ENCODE peak calls at places on chromosomes 5 and 9, in four cellular contexts. O, Q, F and R are unnamed samples.

GRCh38 chr5:85500869-85501268 is 1116.2 kb upstream of the EDIL3 start:
- DNase-seq in O (no peak), Q (no peak), F (no peak), R (no peak)

GRCh38 chr5:164002653-164003052 is 497.2 kb downstream of the MAT2B start:
- DNase-seq in O (no peak), Q (no peak), F (no peak), R (no peak)

GRCh38 chr5:68229416-68229815 is 13.9 kb downstream of the PIK3R1 start:
- DNase-seq in O (no peak), Q (no peak), F (no peak), R (no peak)

GRCh38 chr5:108878756-108879155 is 131.1 kb downstream of the FER start:
- DNase-seq in O (no peak), Q (no peak), F (no peak), R (no peak)

GRCh38 chr9:108386859-108387384 is 468.9 kb downstream of the ACTL7B start:
- DNase-seq in O (no peak), Q (no peak), F (no peak), R (no peak)

GRCh38 chr9:132069046-132069898 is 10.4 kb downstream of the MED27 start:
- DNase-seq in O (no peak), Q (no peak), F (no peak), R (no peak)

GRCh38 chr9:17528859-17529258 is 50.0 kb upstream of the SH3GL2 start:
- DNase-seq in O (no peak), Q (no peak), F (no peak), R (no peak)

GRCh38 chr5:145056805-145057204 is 778.3 kb downstream of the PRELID2 start:
- DNase-seq in O (no peak), Q (no peak), F (no peak), R (no peak)

GRCh38 chr9:115360122-115360521 is 242.2 kb upstream of the TNC start:
- DNase-seq in O (no peak), Q (no peak), F (no peak), R (no peak)

GRCh38 chr5:178324481-178325310 is 92.1 kb upstream of the PHYKPL start:
- DNase-seq in O (no peak), Q (no peak), F (no peak), R (no peak)

GRCh38 chr9:71911908-71912325 is 478 bp downstream of the C9orf85 start:
- DNase-seq in O (no peak), Q (no peak), F (no peak), R (no peak)

GRCh38 chr9:76621011-76621410 is 143.2 kb upstream of the PCA3 start:
- DNase-seq in O (no peak), Q (no peak), F (no peak), R (no peak)

GRCh38 chr9:89317282-89317681 is 1.0 kb upstream of the SECISBP2 start:
- DNase-seq in O (no peak), Q (no peak), F (no peak), R (no peak)

GRCh38 chr5:5340206-5340729 is 82.2 kb upstream of the ICE1 start:
- DNase-seq in O (peak; percentile 90), Q (peak; percentile 22), F (no peak), R (no peak)

GRCh38 chr9:94909250-94909894 is 182.9 kb downstream of the AOPEP start:
- DNase-seq in O (no peak), Q (no peak), F (no peak), R (no peak)

GRCh38 chr9:18632624-18633407 is 158.9 kb downstream of the ADAMTSL1 start:
- DNase-seq in O (peak; percentile 46), Q (peak; percentile 23), F (peak; percentile 9), R (no peak)

GRCh38 chr5:181200816-181201215 is 4.2 kb downstream of the TRIM7 start:
- DNase-seq in O (no peak), Q (no peak), F (no peak), R (no peak)

GRCh38 chr9:22098636-22099332 is 89.7 kb upstream of the CDKN2B start:
- DNase-seq in O (peak; percentile 46), Q (no peak), F (no peak), R (no peak)

GRCh38 chr9:116323012-116323411 is 169.4 kb downstream of the PAPPA start:
- DNase-seq in O (peak; percentile 25), Q (no peak), F (no peak), R (no peak)

GRCh38 chr9:90815183-90815943 is 13.7 kb downstream of the SYK start:
- DNase-seq in O (no peak), Q (no peak), F (no peak), R (no peak)
- H3K4me3 ChIP-seq in O (no peak overlapping the region), Q (no peak overlapping the region), F (no peak overlapping the region), R (no peak overlapping the region)

GRCh38 chr5:11069041-11069440 is 308.0 kb upstream of the DAP start:
- DNase-seq in O (no peak), Q (no peak), F (no peak), R (no peak)
- H3K27me3 ChIP-seq in O (no peaks in the 10 kb centered on the region), Q (no peaks in the 10 kb centered on the region), F (no peaks in the 10 kb centered on the region), R (no peaks in the 10 kb centered on the region)

GRCh38 chr9:20170122-20170521 is 381.3 kb upstream of the SLC24A2 start:
- DNase-seq in O (no peak), Q (no peak), F (no peak), R (no peak)
- H3K9me3 ChIP-seq in O (no peaks in the 10 kb centered on the region), Q (peaks cover 17% of the 10 kb centered on the region), F (no peaks in the 10 kb centered on the region), R (peaks cover 5% of the 10 kb centered on the region)

DNA sequence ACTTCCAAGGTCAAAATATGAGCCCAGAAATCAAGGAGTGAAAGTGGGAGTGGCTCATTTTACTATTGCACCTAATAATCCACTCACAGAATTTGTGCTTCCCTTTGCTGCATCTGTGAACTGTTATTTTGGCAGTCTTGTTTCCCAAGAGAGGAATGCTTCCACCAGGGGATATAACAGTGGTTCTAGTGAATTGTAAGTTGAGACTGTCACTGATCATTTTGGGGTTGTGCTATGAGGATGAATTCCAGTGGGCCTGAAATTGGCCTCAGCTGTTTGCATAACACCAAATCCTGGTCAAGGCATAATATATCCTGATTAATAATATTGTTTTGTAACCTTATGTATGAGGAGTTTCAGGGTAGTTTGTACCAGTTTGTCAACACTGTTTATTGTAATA is 14.4 kb downstream of the FAM200C start:
- DNase-seq in O (no peak), Q (no peak), F (no peak), R (no peak)
- H3K4me3 ChIP-seq in O (no peak overlapping the region), Q (no peak overlapping the region), F (no peak overlapping the region), R (no peak overlapping the region)

GRCh38 chr9:134970719-134971118 is 53.0 kb upstream of the FCN1 start:
- DNase-seq in O (no peak), Q (no peak), F (no peak), R (no peak)
- H3K27me3 ChIP-seq in O (peaks cover 16% of the 10 kb centered on the region), Q (no peaks in the 10 kb centered on the region), F (peaks cover 5% of the 10 kb centered on the region), R (no peaks in the 10 kb centered on the region)

DNA sequence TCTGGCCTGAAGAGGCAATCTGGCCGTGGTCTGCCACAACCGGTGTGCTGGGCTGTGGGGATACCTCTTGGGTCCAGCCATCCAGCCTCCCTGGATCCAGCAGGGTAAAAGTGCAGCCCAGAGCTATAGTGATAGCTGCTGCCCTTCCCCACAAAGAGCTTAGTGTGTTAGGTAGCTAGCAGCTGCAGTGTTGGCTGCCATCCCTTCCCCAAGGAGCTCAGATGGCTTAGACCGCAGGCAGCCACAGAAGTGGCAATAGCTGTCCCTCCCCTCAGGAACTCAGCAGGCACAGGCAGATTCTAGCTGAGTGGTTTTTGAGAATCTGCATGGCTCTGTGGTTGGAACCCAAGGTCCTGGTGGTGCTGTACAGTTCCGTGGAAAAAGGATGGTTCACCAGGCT is 40.1 kb downstream of the GIN1 start:
- DNase-seq in O (no peak), Q (no peak), F (no peak), R (no peak)
- H3K9me3 ChIP-seq in O (peaks cover 5% of the 10 kb centered on the region), Q (peaks cover 57% of the 10 kb centered on the region), F (no peaks in the 10 kb centered on the region), R (peaks cover 12% of the 10 kb centered on the region)

DNA sequence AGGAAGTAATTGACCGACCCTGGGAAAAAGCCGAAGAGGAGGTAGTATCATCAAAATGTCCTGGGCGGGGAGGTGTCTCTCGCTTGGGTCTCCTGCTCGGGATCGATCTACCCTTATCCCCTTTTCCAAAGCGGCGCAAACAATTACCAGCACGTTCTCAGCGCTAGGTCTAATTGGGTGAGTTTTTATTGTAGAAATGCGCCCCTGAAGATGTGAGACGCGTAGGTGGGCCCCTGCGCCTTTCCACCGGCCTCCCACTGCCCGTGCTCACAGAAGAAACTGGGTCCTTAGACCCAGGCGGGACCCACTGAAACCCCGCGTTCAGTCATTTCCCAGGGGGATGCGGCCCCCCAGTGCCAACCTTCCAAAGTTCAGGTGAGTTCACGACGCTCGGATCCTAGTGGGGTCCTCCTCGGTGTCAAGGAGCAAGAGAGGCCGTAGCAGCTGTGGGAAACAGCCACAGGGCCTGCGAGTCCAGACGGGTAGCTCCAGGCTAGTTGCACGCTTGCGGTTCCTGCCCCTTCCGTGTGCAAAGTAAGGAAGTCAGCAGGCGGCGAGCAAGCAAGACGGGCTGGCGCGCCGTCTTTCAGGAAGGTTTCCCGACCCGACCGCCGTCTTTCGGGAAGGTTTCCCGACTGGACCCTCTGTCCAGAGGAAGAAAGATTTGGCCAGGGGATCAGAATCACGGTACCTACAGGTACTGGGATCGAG is 1.5 kb downstream of the SMIM32 start:
- DNase-seq in O (peak; percentile 46), Q (no peak), F (no peak), R (no peak)
- H3K4me3 ChIP-seq in O (peak overlapping the region; percentile 42), Q (peak overlapping the region; percentile 58), F (peak overlapping the region; percentile 35), R (no peak overlapping the region)

GRCh38 chr5:1382248-1382700 is 37.4 kb upstream of the CLPTM1L start:
- DNase-seq in O (no peak), Q (no peak), F (no peak), R (no peak)
- H3K27me3 ChIP-seq in O (peaks cover 7% of the 10 kb centered on the region), Q (no peaks in the 10 kb centered on the region), F (no peaks in the 10 kb centered on the region), R (no peaks in the 10 kb centered on the region)